ENCODE peak calls at places on chromosomes 13 and 19, in five cellular contexts. C, M, G, O and V are unnamed samples.

GRCh38 chr19:39351537-39352037 is 9.4 kb downstream of the SAMD4B start:
- DNase-seq in C (no peak), M (no peak), G (no peak), O (no peak), V (no peak)

GRCh38 chr13:86862137-86862536 is 809.0 kb upstream of the SLITRK5 start:
- DNase-seq in C (peak; percentile 21), M (no peak), G (no peak), O (no peak), V (no peak)

GRCh38 chr19:46381746-46382345 is 31.5 kb downstream of the CCDC8 start:
- DNase-seq in C (no peak), M (no peak), G (no peak), O (no peak), V (no peak)

GRCh38 chr19:58395979-58396627 is 647 bp downstream of the RNF225 start:
- DNase-seq in C (peak; percentile 71), M (no peak), G (no peak), O (no peak), V (no peak)

GRCh38 chr13:45851171-45851889 is at the start of gene SIAH3:
- DNase-seq in C (peak; percentile 68), M (peak; percentile 50), G (no peak), O (no peak), V (no peak)

GRCh38 chr19:39327990-39328705 is 7.5 kb upstream of the LRFN1 start:
- DNase-seq in C (peak; percentile 94), M (peak; percentile 97), G (peak; percentile 87), O (peak; percentile 94), V (peak; percentile 74)

GRCh38 chr19:45906221-45906620 is 3.8 kb upstream of the MYPOP start:
- DNase-seq in C (no peak), M (no peak), G (no peak), O (no peak), V (no peak)

GRCh38 chr19:801861-802496 is 4.7 kb downstream of the PTBP1 start:
- DNase-seq in C (peak; percentile 27), M (no peak), G (peak; percentile 63), O (no peak), V (no peak)

GRCh38 chr19:41276231-41276630 is 12.1 kb downstream of the HNRNPUL1 start:
- DNase-seq in C (no peak), M (no peak), G (no peak), O (no peak), V (no peak)

GRCh38 chr19:38172001-38172400 is 52.0 kb downstream of the DPF1 start:
- DNase-seq in C (no peak), M (no peak), G (no peak), O (no peak), V (no peak)

GRCh38 chr13:34391071-34391470 is 551.0 kb upstream of the NBEA start:
- DNase-seq in C (no peak), M (no peak), G (no peak), O (no peak), V (no peak)

GRCh38 chr13:91740811-91741210 is 342.4 kb downstream of the GPC5 start:
- DNase-seq in C (no peak), M (no peak), G (no peak), O (no peak), V (no peak)

GRCh38 chr19:37931941-37932655 is 25.1 kb downstream of the SIPA1L3 start:
- DNase-seq in C (peak; percentile 90), M (peak; percentile 78), G (peak; percentile 27), O (peak; percentile 98), V (no peak)

GRCh38 chr13:101773062-101773461 is 320.6 kb downstream of the ITGBL1 start:
- DNase-seq in C (no peak), M (no peak), G (no peak), O (no peak), V (no peak)

GRCh38 chr13:69092615-69093322 is 1014.9 kb upstream of the ATXN8OS start:
- DNase-seq in C (peak; percentile 72), M (no peak), G (no peak), O (no peak), V (no peak)

GRCh38 chr19:41218615-41219507 is at the start of gene AXL:
- DNase-seq in C (peak; percentile 98), M (peak; percentile 76), G (peak; percentile 84), O (peak; percentile 68), V (no peak)

GRCh38 chr13:98112456-98112855 is 30.4 kb upstream of the FARP1 start:
- DNase-seq in C (no peak), M (no peak), G (no peak), O (no peak), V (no peak)

GRCh38 chr13:33761744-33762143 is 56.2 kb upstream of the RFC3 start:
- DNase-seq in C (peak; percentile 43), M (no peak), G (no peak), O (no peak), V (no peak)

GRCh38 chr19:13234518-13234917 is 84.3 kb downstream of the IER2 start:
- DNase-seq in C (peak; percentile 94), M (peak; percentile 45), G (no peak), O (peak; percentile 18), V (peak; percentile 59)

GRCh38 chr19:18660051-18660910 is 23.2 kb upstream of the CRTC1 start:
- DNase-seq in C (no peak), M (no peak), G (no peak), O (peak; percentile 60), V (no peak)

GRCh38 chr13:39682788-39683187 is 27.3 kb downstream of the COG6 start:
- DNase-seq in C (no peak), M (no peak), G (no peak), O (no peak), V (no peak)

GRCh38 chr13:113169277-113170272 is 11.1 kb downstream of the PROZ start:
- DNase-seq in C (no peak), M (no peak), G (no peak), O (no peak), V (no peak)

GRCh38 chr19:55640043-55640576 is 692 bp upstream of the ZNF580 start:
- DNase-seq in C (peak; percentile 75), M (no peak), G (peak; percentile 78), O (no peak), V (peak; percentile 59)

GRCh38 chr19:1270854-1271527 is 1.9 kb downstream of the CIRBP start:
- DNase-seq in C (no peak), M (no peak), G (peak; percentile 57), O (no peak), V (no peak)

GRCh38 chr13:52713894-52714293 is 25.7 kb downstream of the CNMD start:
- DNase-seq in C (no peak), M (no peak), G (no peak), O (no peak), V (no peak)

GRCh38 chr19:15287496-15287895 is 44.8 kb downstream of the BRD4 start:
- DNase-seq in C (no peak), M (no peak), G (no peak), O (no peak), V (no peak)

GRCh38 chr19:7348587-7349230 is at the start of gene ARHGEF18:
- DNase-seq in C (no peak), M (no peak), G (no peak), O (no peak), V (peak; percentile 68)

GRCh38 chr19:58305932-58306323 is 751 bp downstream of the ERVK3-1 start:
- DNase-seq in C (no peak), M (no peak), G (no peak), O (peak; percentile 30), V (no peak)

GRCh38 chr13:110371550-110372465 is 64.7 kb downstream of the COL4A2 start:
- DNase-seq in C (no peak), M (no peak), G (no peak), O (peak; percentile 16), V (no peak)

GRCh38 chr13:73741111-73741510 is 393.1 kb downstream of the KLF12 start:
- DNase-seq in C (no peak), M (no peak), G (no peak), O (no peak), V (no peak)

GRCh38 chr13:101572456-101572855 is 120.0 kb downstream of the ITGBL1 start:
- DNase-seq in C (no peak), M (no peak), G (no peak), O (no peak), V (no peak)

GRCh38 chr13:96141032-96141431 is 51.1 kb downstream of the HS6ST3 start:
- DNase-seq in C (peak; percentile 66), M (no peak), G (no peak), O (no peak), V (no peak)

GRCh38 chr13:74974234-74974879 is 507.6 kb downstream of the TBC1D4 start:
- DNase-seq in C (no peak), M (no peak), G (no peak), O (no peak), V (no peak)

GRCh38 chr19:35213678-35214632 is 14.6 kb downstream of the FAM187B start:
- DNase-seq in C (no peak), M (peak; percentile 39), G (peak; percentile 48), O (peak; percentile 86), V (peak; percentile 60)

GRCh38 chr19:13835791-13836723 is 40.8 kb downstream of the ZSWIM4 start:
- DNase-seq in C (no peak), M (no peak), G (no peak), O (no peak), V (peak; percentile 15)

DNA sequence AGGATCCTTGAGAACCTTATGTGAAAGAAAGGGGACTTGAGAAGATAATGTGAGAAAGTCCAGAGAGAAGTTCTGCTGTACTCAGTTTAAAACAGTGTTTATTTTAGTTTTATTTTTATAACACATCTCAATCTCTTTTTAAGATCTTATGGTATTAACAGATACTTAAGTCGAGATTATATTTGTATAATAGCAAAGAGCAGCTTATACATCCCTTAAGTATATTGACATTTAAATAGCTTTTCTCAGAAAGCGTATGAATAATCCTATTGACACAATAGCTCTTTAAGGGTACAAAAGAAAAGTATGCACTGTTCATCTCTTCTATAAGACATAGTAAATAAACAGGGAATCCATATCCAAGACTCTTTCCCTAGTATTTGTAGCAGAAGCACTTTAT is 42.2 kb downstream of the TDRD3 start:
- DNase-seq in C (no peak), M (no peak), G (no peak), O (no peak), V (no peak)
- TF ChIP-seq CTCF in C (no peak), M (no peak), G (no peak), O (no peak), V (no peak)

GRCh38 chr19:3360494-3361383 is 5.6 kb upstream of the NFIC start:
- DNase-seq in C (peak; percentile 57), M (no peak), G (peak; percentile 83), O (no peak), V (peak; percentile 74)
- TF ChIP-seq CTCF in C (no peak), M (no peak), G (peak; percentile 27), O (no peak), V (no peak)

GRCh38 chr19:31314849-31315620 is 34.2 kb downstream of the TSHZ3 start:
- DNase-seq in C (no peak), M (no peak), G (no peak), O (no peak), V (no peak)
- TF ChIP-seq CTCF in C (peak; percentile 23), M (no peak), G (no peak), O (no peak), V (no peak)

GRCh38 chr13:84543976-84544375 is 661.7 kb upstream of the SLITRK1 start:
- DNase-seq in C (no peak), M (no peak), G (no peak), O (no peak), V (no peak)

GRCh38 chr13:84542348-84542747 is 660.1 kb upstream of the SLITRK1 start:
- DNase-seq in C (no peak), M (no peak), G (no peak), O (no peak), V (no peak)
- TF ChIP-seq CTCF in C (no peak), M (no peak), G (no peak), O (no peak), V (no peak)